ENCODE peak calls at places on chromosome 4, in six cellular contexts. R is IMR-90, U is mesenchymal stem cell, M is neuronal stem cell, E is mesendoderm, I is H1. G is an unnamed sample.

GRCh38 chr4:166972071-166972470 is 262.2 kb downstream of the SPOCK3 start:
- DNase-seq in R (no peak), M (no peak), U (peak), E (no peak), I (no peak), G (no peak)

GRCh38 chr4:89419121-89419695 is 111.6 kb upstream of the GPRIN3 start:
- DNase-seq in U (no peak), M (no peak), E (peak), I (no peak), R (no peak), G (no peak)

GRCh38 chr4:109915385-109916002 is 2.8 kb downstream of the EGF start:
- DNase-seq in I (no peak), U (no peak), M (no peak), R (no peak), E (no peak), G (no peak)

GRCh38 chr4:142129473-142129872 is 493.1 kb downstream of the IL15 start:
- DNase-seq in M (no peak), U (no peak), I (no peak), R (no peak), E (no peak), G (no peak)

GRCh38 chr4:102757681-102758080 is 3.1 kb downstream of the MANBA start:
- DNase-seq in U (no peak), M (no peak), R (no peak), I (no peak), E (no peak), G (no peak)

GRCh38 chr4:24808955-24809354 is 13.6 kb downstream of the SOD3 start:
- DNase-seq in E (no peak), U (no peak), M (no peak), I (no peak), R (no peak), G (no peak)

GRCh38 chr4:94208918-94209317 is 1.3 kb downstream of the SMARCAD1 start:
- DNase-seq in M (no peak), E (no peak), U (no peak), I (no peak), R (no peak), G (no peak)

GRCh38 chr4:148072789-148073188 is 340.9 kb downstream of the ARHGAP10 start:
- DNase-seq in R (no peak), E (no peak), U (no peak), I (no peak), M (no peak), G (no peak)

GRCh38 chr4:103204114-103204513 is 6.0 kb upstream of the CENPE start:
- DNase-seq in U (peak), R (no peak), M (no peak), I (no peak), E (no peak), G (no peak)

GRCh38 chr4:78566834-78567501 is 15.4 kb downstream of the ANXA3 start:
- DNase-seq in M (no peak), I (no peak), R (no peak), U (no peak), E (no peak), G (no peak)

GRCh38 chr4:106080376-106080775 is 185.1 kb downstream of the NPNT start:
- DNase-seq in I (no peak), R (peak), U (no peak), M (no peak), E (no peak), G (no peak)

GRCh38 chr4:98864560-98864959 is 64.4 kb downstream of the EIF4E start:
- DNase-seq in M (no peak), E (no peak), I (no peak), U (no peak), R (no peak), G (no peak)

GRCh38 chr4:10118355-10119004 is 1.9 kb upstream of the WDR1 start:
- DNase-seq in M (no peak), I (no peak), U (no peak), R (no peak), E (no peak), G (no peak)

GRCh38 chr4:10117424-10118354 is 1.1 kb upstream of the WDR1 start:
- DNase-seq in R (no peak), E (no peak), U (peak), I (peak), M (no peak), G (no peak)

GRCh38 chr4:10115657-10116624 is 658 bp downstream of the WDR1 start:
- DNase-seq in M (no peak), U (peak), E (peak), I (peak), R (no peak), G (peak)

GRCh38 chr4:10115271-10115656 is 1.3 kb downstream of the WDR1 start:
- DNase-seq in E (no peak), M (no peak), U (peak), I (peak), R (peak), G (no peak)

GRCh38 chr4:10116625-10117423 is at the start of gene WDR1:
- DNase-seq in E (peak), I (peak), M (peak), R (peak), U (peak), G (peak)
- H2BK5ac ChIP-seq in E (no peak), I (peak), M (no peak), R (peak), U (peak), G (no peak)

GRCh38 chr4:74628808-74629616 is 165.3 kb downstream of the BTC start:
- DNase-seq in E (no peak), U (peak), R (peak), M (no peak), I (no peak), G (no peak)
- H2BK15ac ChIP-seq in E (no peak), U (no peak), R (peak), M (no peak), I (no peak), G (no peak)

GRCh38 chr4:174425669-174426068 is 96.6 kb downstream of the HPGD start:
- DNase-seq in I (no peak), U (no peak), R (no peak), E (no peak), M (no peak), G (no peak)

GRCh38 chr4:174427562-174428140 is 94.6 kb downstream of the HPGD start:
- DNase-seq in I (no peak), E (no peak), U (peak), R (no peak), M (no peak), G (no peak)

GRCh38 chr4:174420317-174420716 is 102.0 kb downstream of the HPGD start:
- DNase-seq in M (no peak), U (no peak), E (no peak), I (no peak), R (no peak), G (no peak)

GRCh38 chr4:174422893-174423256 is 99.4 kb downstream of the HPGD start:
- DNase-seq in E (no peak), U (no peak), M (no peak), I (no peak), R (no peak), G (no peak)

GRCh38 chr4:174423257-174423944 is 98.9 kb downstream of the HPGD start:
- DNase-seq in U (peak), I (no peak), M (no peak), R (peak), E (no peak), G (no peak)
- H2BK5ac ChIP-seq in U (no peak), I (no peak), M (no peak), R (no peak), E (no peak), G (no peak)

DNA sequence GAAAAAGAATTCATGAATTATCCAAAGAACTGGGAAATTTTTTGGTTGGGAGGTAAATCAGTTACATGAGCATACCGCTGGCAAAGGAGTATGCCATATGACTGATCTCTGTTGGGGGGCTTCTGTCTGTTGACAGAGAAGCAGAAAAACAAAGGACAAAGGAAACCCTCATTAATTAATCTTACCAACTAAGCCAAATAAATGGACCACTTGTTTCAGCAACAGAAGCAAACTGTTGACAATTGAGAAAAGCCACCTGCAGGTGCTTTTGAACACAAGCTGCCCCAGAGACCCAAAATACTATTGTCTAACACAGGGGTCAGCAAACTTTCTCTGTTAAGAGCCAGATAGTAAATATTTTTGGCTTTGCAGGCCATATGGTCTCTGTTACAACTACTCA is 7.0 kb upstream of the FRYL start:
- DNase-seq in I (no peak), U (no peak), E (no peak), M (no peak), R (no peak), G (no peak)
- H2BK15ac ChIP-seq in I (no peak), U (no peak), E (no peak), M (no peak), R (no peak), G (no peak)

G was measured in H9.